ENCODE peak calls at places on chromosomes 7 and 10, in four cellular contexts. Y is endothelial cell of umbilical vein, A is HCT116, T is SK-N-MC. B is an unnamed sample.

GRCh38 chr7:6536262-6536770 is 14.9 kb downstream of the GRID2IP start:
- DNase-seq in T (no peak), Y (no peak), A (no peak), B (no peak)

GRCh38 chr7:12431886-12432285 is 28.2 kb upstream of the VWDE start:
- DNase-seq in T (no peak), Y (peak; percentile 51), A (no peak), B (no peak)

GRCh38 chr7:125661677-125662076 is 732.1 kb upstream of the POT1 start:
- DNase-seq in Y (peak; percentile 61), A (no peak), T (no peak), B (no peak)

GRCh38 chr7:43784030-43785001 is 25.8 kb downstream of the BLVRA start:
- DNase-seq in Y (no peak), T (no peak), A (no peak), B (peak; percentile 39)

GRCh38 chr7:117639966-117640365 is 160.1 kb downstream of the CFTR start:
- DNase-seq in A (no peak), T (no peak), Y (peak; percentile 69), B (no peak)

GRCh38 chr7:98106647-98107312 is at the start of gene LMTK2:
- DNase-seq in A (peak; percentile 73), Y (peak; percentile 95), T (peak; percentile 26), B (peak; percentile 82)

GRCh38 chr7:111833461-111833860 is 271.2 kb upstream of the IMMP2L start:
- DNase-seq in Y (peak; percentile 92), T (no peak), A (no peak), B (no peak)

GRCh38 chr10:89574348-89574747 is 39.0 kb upstream of the SLC16A12 start:
- DNase-seq in A (no peak), Y (no peak), T (no peak), B (peak; percentile 66)

GRCh38 chr7:86485842-86486241 is 157.9 kb upstream of the GRM3 start:
- DNase-seq in Y (no peak), T (no peak), A (no peak), B (no peak)

GRCh38 chr10:117313641-117314040 is 61.6 kb downstream of the PDZD8 start:
- DNase-seq in A (no peak), T (no peak), Y (no peak), B (no peak)

GRCh38 chr10:58773351-58773750 is 260.7 kb downstream of the BICC1 start:
- DNase-seq in A (no peak), T (no peak), Y (no peak), B (peak; percentile 13)

GRCh38 chr10:32210306-32211045 is 136.5 kb downstream of the EPC1 start:
- DNase-seq in T (no peak), Y (peak; percentile 69), A (peak; percentile 74), B (peak; percentile 72)

GRCh38 chr10:52703451-52703850 is 69.1 kb downstream of the MBL2 start:
- DNase-seq in A (no peak), T (no peak), Y (no peak), B (no peak)

GRCh38 chr7:100752994-100753393 is 19.6 kb downstream of the ZAN start:
- DNase-seq in Y (no peak), A (no peak), T (no peak), B (no peak)

GRCh38 chr7:155269766-155270585 is 27.7 kb upstream of the INSIG1 start:
- DNase-seq in Y (no peak), T (no peak), A (no peak), B (peak; percentile 59)

GRCh38 chr10:26743091-26743490 is 45.6 kb downstream of the PDSS1 start:
- DNase-seq in Y (no peak), A (no peak), T (no peak), B (no peak)

GRCh38 chr7:155998766-155999630 is 186.7 kb upstream of the SHH start:
- DNase-seq in A (no peak), Y (no peak), T (no peak), B (no peak)

GRCh38 chr7:97006146-97006950 is 995 bp downstream of the DLX6 start:
- DNase-seq in T (no peak), Y (peak; percentile 29), A (no peak), B (peak; percentile 23)

GRCh38 chr7:97004237-97004930 is 969 bp upstream of the DLX6 start:
- DNase-seq in T (no peak), A (no peak), Y (no peak), B (no peak)

GRCh38 chr7:97005764-97006145 is 402 bp downstream of the DLX6 start:
- DNase-seq in Y (no peak), T (no peak), A (no peak), B (no peak)

GRCh38 chr7:97003262-97004236 is 1.8 kb upstream of the DLX6 start:
- DNase-seq in A (no peak), Y (no peak), T (no peak), B (no peak)

GRCh38 chr7:97004931-97005763 is at the start of gene DLX6:
- DNase-seq in T (no peak), A (no peak), Y (no peak), B (peak; percentile 18)
- TF ChIP-seq EZH2 in T (no peak), A (no peak), Y (no peak), B (peak; percentile 62)

GRCh38 chr10:110375121-110375520 is 70.4 kb upstream of the SMNDC1 start:
- DNase-seq in A (no peak), Y (no peak), T (no peak), B (no peak)
- H3K4me3 ChIP-seq in A (no peak overlapping the region), Y (no peak overlapping the region), T (no peak overlapping the region), B (no peak overlapping the region)

GRCh38 chr10:132306951-132307751 is 599 bp downstream of the STK32C start:
- DNase-seq in A (no peak), Y (no peak), T (no peak), B (peak; percentile 7)
- TF ChIP-seq EZH2 in A (no peak), Y (peak; percentile 58), T (no peak), B (no peak)

GRCh38 chr10:62057872-62058271 is 156.4 kb downstream of the ARID5B start:
- DNase-seq in Y (no peak), A (no peak), T (no peak), B (no peak)

GRCh38 chr10:62059424-62059913 is 158.0 kb downstream of the ARID5B start:
- DNase-seq in A (no peak), T (no peak), Y (peak; percentile 39), B (no peak)

GRCh38 chr10:62057359-62057758 is 155.9 kb downstream of the ARID5B start:
- DNase-seq in Y (no peak), T (no peak), A (no peak), B (peak; percentile 68)

GRCh38 chr10:62058896-62059423 is 157.5 kb downstream of the ARID5B start:
- DNase-seq in Y (no peak), T (no peak), A (no peak), B (no peak)

DNA sequence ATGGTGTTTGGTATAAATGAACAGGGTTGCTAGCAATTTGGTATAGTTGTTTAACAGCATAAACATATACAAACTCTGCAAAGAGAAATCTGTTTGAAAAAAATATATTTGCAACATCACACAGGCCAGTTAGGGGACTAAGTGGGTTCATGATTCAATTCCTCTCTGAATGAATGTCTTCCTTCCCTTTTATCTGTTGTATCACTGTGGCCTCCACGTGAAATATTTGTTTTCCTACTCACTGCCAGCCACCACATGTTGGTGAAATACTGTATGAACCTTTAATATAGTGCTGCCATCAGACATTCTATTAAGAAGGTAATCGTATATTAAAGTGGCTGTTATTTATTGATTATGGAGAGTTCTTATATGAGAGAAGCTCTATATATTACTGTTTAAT is 157.0 kb downstream of the ARID5B start:
- DNase-seq in T (no peak), A (no peak), Y (no peak), B (no peak)
- H3K4me3 ChIP-seq in T (peak overlapping the region; percentile 52), A (no peak overlapping the region), Y (no peak overlapping the region), B (peak overlapping the region; percentile 2)

DNA sequence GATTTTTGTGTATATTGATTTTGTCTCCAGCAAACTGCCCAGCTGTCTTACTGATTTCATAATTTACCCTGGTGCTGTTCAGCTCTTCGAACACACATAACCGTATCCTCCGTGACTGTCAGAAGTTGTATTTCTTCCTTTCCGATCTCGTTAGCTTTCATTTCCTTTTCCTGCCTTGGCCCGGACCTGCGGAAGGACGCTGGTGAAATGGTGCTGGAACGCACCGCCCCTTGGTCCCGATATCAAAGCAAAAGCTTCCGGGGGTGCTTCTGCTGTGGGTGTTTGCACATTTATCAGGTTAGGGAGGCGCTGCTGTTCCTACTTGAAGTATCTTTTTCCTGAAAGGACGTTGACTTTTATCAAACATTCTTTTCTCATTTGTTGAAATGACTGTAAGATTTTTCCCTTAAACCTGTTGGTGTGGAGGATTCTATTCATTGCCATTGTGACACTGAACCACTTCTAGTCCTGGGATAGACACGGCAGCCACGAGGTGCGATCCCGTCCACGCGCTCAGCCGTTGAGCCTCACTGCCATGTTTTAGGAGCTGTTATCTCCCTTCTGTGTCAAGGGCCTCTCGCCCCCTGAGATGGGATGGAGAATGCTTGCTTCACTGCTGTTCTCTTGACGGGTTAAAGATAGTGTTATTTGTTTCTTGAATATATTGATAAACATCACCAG is 72.6 kb downstream of the FOXL3 start:
- DNase-seq in A (no peak), T (no peak), Y (peak; percentile 58), B (no peak)
- TF ChIP-seq EZH2 in A (no peak), T (no peak), Y (no peak), B (no peak)

GRCh38 chr7:151246161-151247015 is 2.1 kb downstream of the SMARCD3 start:
- DNase-seq in Y (no peak), T (no peak), A (no peak), B (no peak)

GRCh38 chr7:151243411-151244155 is 4.9 kb downstream of the SMARCD3 start:
- DNase-seq in A (no peak), T (no peak), Y (no peak), B (no peak)

GRCh38 chr7:151245360-151246160 is 2.9 kb downstream of the SMARCD3 start:
- DNase-seq in A (no peak), T (no peak), Y (peak; percentile 25), B (no peak)

GRCh38 chr7:151244156-151244870 is 4.2 kb downstream of the SMARCD3 start:
- DNase-seq in A (no peak), T (no peak), Y (peak; percentile 61), B (no peak)

GRCh38 chr7:151244871-151245346 is 3.6 kb downstream of the SMARCD3 start:
- DNase-seq in A (no peak), Y (no peak), T (no peak), B (no peak)
- H3K4me3 ChIP-seq in A (no peak overlapping the region), Y (peak overlapping the region; percentile 25), T (peak overlapping the region; percentile 73), B (peak overlapping the region; percentile 16)

GRCh38 chr7:133186060-133186459 is 66.8 kb upstream of the EXOC4 start:
- DNase-seq in A (no peak), T (no peak), Y (no peak), B (no peak)
- TF ChIP-seq EZH2 in A (no peak), T (no peak), Y (no peak), B (no peak)

GRCh38 chr10:119028900-119029612 is 458 bp upstream of the NANOS1 start:
- DNase-seq in Y (peak; percentile 87), T (no peak), A (peak; percentile 85), B (peak; percentile 82)
- H3K4me3 ChIP-seq in Y (no peak overlapping the region), T (no peak overlapping the region), A (peak overlapping the region; percentile 32), B (peak overlapping the region; percentile 4)

DNA sequence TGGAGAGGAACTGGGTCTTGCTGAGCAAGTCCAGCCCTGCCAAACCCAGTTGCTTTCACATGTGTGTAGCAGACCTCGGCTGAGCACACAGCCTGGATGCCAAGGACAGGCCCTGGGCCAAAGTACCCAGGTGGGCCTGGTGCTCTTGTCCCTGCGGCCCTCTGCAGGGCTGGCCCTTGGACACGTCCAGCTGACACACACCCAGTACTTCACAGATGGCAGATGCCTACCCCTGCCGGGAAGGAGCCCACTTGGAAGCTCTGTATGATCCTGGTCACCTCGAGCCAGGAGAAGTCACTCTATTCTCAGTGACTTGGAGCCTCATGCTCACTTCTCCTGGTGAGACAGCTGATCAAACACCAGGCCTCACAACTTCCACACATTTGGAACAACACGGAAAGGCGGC is 157.4 kb upstream of the NPVF start:
- DNase-seq in T (no peak), A (no peak), Y (no peak), B (no peak)
- TF ChIP-seq EZH2 in T (no peak), A (no peak), Y (no peak), B (no peak)